ENCODE peak calls at places on chromosomes 2 and 18, in five cellular contexts. One of them, this sample, is unnamed.

GRCh38 chr2:88896971-88897370 is 205.5 kb downstream of the RPIA start:
- DNase-seq in kidney: no peak
- DNase-seq in GM23338: no peak
- DNase-seq in activated B cell treated with CpG ODN at 0.5 μM for 24 hours: no peak
- DNase-seq in hepatocyte: no peak
- DNase-seq in this sample: no peak

GRCh38 chr2:20621366-20622295 is 29.3 kb downstream of the HS1BP3 start:
- DNase-seq in activated B cell treated with CpG ODN at 0.5 μM for 24 hours: no peak
- DNase-seq in kidney: peak; percentile 59
- DNase-seq in GM23338: no peak
- DNase-seq in hepatocyte: no peak
- DNase-seq in this sample: no peak

GRCh38 chr2:120368086-120368485 is 22.1 kb downstream of the INHBB start:
- DNase-seq in GM23338: no peak
- DNase-seq in hepatocyte: no peak
- DNase-seq in activated B cell treated with CpG ODN at 0.5 μM for 24 hours: no peak
- DNase-seq in kidney: peak; percentile 33
- DNase-seq in this sample: no peak

GRCh38 chr2:190563109-190563508 is 28.6 kb upstream of the NEMP2 start:
- DNase-seq in activated B cell treated with CpG ODN at 0.5 μM for 24 hours: no peak
- DNase-seq in GM23338: no peak
- DNase-seq in kidney: peak; percentile 69
- DNase-seq in hepatocyte: no peak
- DNase-seq in this sample: peak; percentile 51

GRCh38 chr2:229416116-229416694 is 145.1 kb upstream of the PID1 start:
- DNase-seq in kidney: peak; percentile 87
- DNase-seq in activated B cell treated with CpG ODN at 0.5 μM for 24 hours: no peak
- DNase-seq in GM23338: no peak
- DNase-seq in hepatocyte: no peak
- DNase-seq in this sample: no peak

GRCh38 chr2:113175101-113175628 is 1.4 kb downstream of the PSD4 start:
- DNase-seq in GM23338: no peak
- DNase-seq in activated B cell treated with CpG ODN at 0.5 μM for 24 hours: peak; percentile 53
- DNase-seq in kidney: peak; percentile 65
- DNase-seq in hepatocyte: no peak
- DNase-seq in this sample: peak; percentile 71

GRCh38 chr2:1605659-1606400 is 138.5 kb downstream of the PXDN start:
- DNase-seq in activated B cell treated with CpG ODN at 0.5 μM for 24 hours: no peak
- DNase-seq in hepatocyte: no peak
- DNase-seq in kidney: peak; percentile 59
- DNase-seq in GM23338: peak; percentile 86
- DNase-seq in this sample: no peak

GRCh38 chr2:112137516-112138142 is 556 bp upstream of the FBLN7 start:
- DNase-seq in GM23338: peak; percentile 27
- DNase-seq in activated B cell treated with CpG ODN at 0.5 μM for 24 hours: no peak
- DNase-seq in kidney: no peak
- DNase-seq in hepatocyte: no peak
- DNase-seq in this sample: no peak

GRCh38 chr2:128319773-128320608 is 1.3 kb upstream of the HS6ST1 start:
- DNase-seq in hepatocyte: no peak
- DNase-seq in activated B cell treated with CpG ODN at 0.5 μM for 24 hours: no peak
- DNase-seq in kidney: peak; percentile 80
- DNase-seq in GM23338: no peak
- DNase-seq in this sample: no peak

GRCh38 chr2:37365669-37366068 is 21.2 kb downstream of the QPCT start:
- DNase-seq in activated B cell treated with CpG ODN at 0.5 μM for 24 hours: no peak
- DNase-seq in GM23338: no peak
- DNase-seq in hepatocyte: no peak
- DNase-seq in kidney: no peak
- DNase-seq in this sample: no peak

GRCh38 chr2:161090401-161090800 is 69.8 kb upstream of the TANK start:
- DNase-seq in activated B cell treated with CpG ODN at 0.5 μM for 24 hours: no peak
- DNase-seq in hepatocyte: no peak
- DNase-seq in kidney: no peak
- DNase-seq in GM23338: no peak
- DNase-seq in this sample: no peak

GRCh38 chr2:240457223-240458043 is 22.0 kb downstream of the GPC1 start:
- DNase-seq in activated B cell treated with CpG ODN at 0.5 μM for 24 hours: no peak
- DNase-seq in hepatocyte: no peak
- DNase-seq in kidney: peak; percentile 79
- DNase-seq in GM23338: peak; percentile 85
- DNase-seq in this sample: no peak

GRCh38 chr18:67183398-67183797 is 333.1 kb downstream of the DSEL start:
- DNase-seq in hepatocyte: no peak
- DNase-seq in kidney: no peak
- DNase-seq in GM23338: peak; percentile 79
- DNase-seq in activated B cell treated with CpG ODN at 0.5 μM for 24 hours: no peak
- DNase-seq in this sample: no peak

GRCh38 chr2:127592761-127593227 is 53.2 kb upstream of the GPR17 start:
- DNase-seq in GM23338: no peak
- DNase-seq in hepatocyte: no peak
- DNase-seq in kidney: no peak
- DNase-seq in activated B cell treated with CpG ODN at 0.5 μM for 24 hours: no peak
- DNase-seq in this sample: no peak

GRCh38 chr18:22309191-22309590 is 108.5 kb downstream of the CTAGE1 start:
- DNase-seq in kidney: no peak
- DNase-seq in GM23338: no peak
- DNase-seq in hepatocyte: peak; percentile 18
- DNase-seq in activated B cell treated with CpG ODN at 0.5 μM for 24 hours: no peak
- DNase-seq in this sample: no peak

GRCh38 chr18:74459877-74460276 is 2.8 kb upstream of the DIPK1C start:
- DNase-seq in GM23338: peak; percentile 83
- DNase-seq in activated B cell treated with CpG ODN at 0.5 μM for 24 hours: no peak
- DNase-seq in hepatocyte: no peak
- DNase-seq in kidney: no peak
- DNase-seq in this sample: no peak

GRCh38 chr2:127058656-127059252 is 48.2 kb downstream of the BIN1 start:
- DNase-seq in hepatocyte: no peak
- DNase-seq in activated B cell treated with CpG ODN at 0.5 μM for 24 hours: no peak
- DNase-seq in GM23338: no peak
- DNase-seq in kidney: no peak
- DNase-seq in this sample: no peak

GRCh38 chr2:42100696-42101585 is 53.1 kb downstream of the PKDCC start:
- DNase-seq in hepatocyte: peak; percentile 76
- DNase-seq in activated B cell treated with CpG ODN at 0.5 μM for 24 hours: peak; percentile 61
- DNase-seq in GM23338: peak; percentile 78
- DNase-seq in kidney: peak; percentile 90
- DNase-seq in this sample: peak; percentile 72

GRCh38 chr2:149028891-149029290 is 9.6 kb upstream of the LYPD6B start:
- DNase-seq in hepatocyte: no peak
- DNase-seq in activated B cell treated with CpG ODN at 0.5 μM for 24 hours: no peak
- DNase-seq in GM23338: no peak
- DNase-seq in kidney: no peak
- DNase-seq in this sample: no peak

GRCh38 chr2:217932661-217933325 is 70.0 kb downstream of the TNS1 start:
- DNase-seq in activated B cell treated with CpG ODN at 0.5 μM for 24 hours: no peak
- DNase-seq in kidney: peak; percentile 66
- DNase-seq in GM23338: peak; percentile 39
- DNase-seq in hepatocyte: no peak
- DNase-seq in this sample: no peak

GRCh38 chr2:239667431-239667985 is 266.7 kb upstream of the HDAC4 start:
- DNase-seq in GM23338: no peak
- DNase-seq in hepatocyte: no peak
- DNase-seq in activated B cell treated with CpG ODN at 0.5 μM for 24 hours: no peak
- DNase-seq in kidney: no peak
- DNase-seq in this sample: no peak

GRCh38 chr2:120391905-120392665 is 46.1 kb downstream of the INHBB start:
- DNase-seq in GM23338: no peak
- DNase-seq in activated B cell treated with CpG ODN at 0.5 μM for 24 hours: no peak
- DNase-seq in kidney: peak; percentile 44
- DNase-seq in hepatocyte: no peak
- DNase-seq in this sample: no peak

GRCh38 chr2:20675701-20676352 is 8.9 kb downstream of the GDF7 start:
- DNase-seq in hepatocyte: peak; percentile 80
- DNase-seq in kidney: peak; percentile 88
- DNase-seq in activated B cell treated with CpG ODN at 0.5 μM for 24 hours: peak; percentile 51
- DNase-seq in GM23338: peak; percentile 50
- DNase-seq in this sample: peak; percentile 70

GRCh38 chr2:29987141-29987540 is 65.8 kb upstream of the ALK start:
- DNase-seq in GM23338: no peak
- DNase-seq in kidney: no peak
- DNase-seq in activated B cell treated with CpG ODN at 0.5 μM for 24 hours: no peak
- DNase-seq in hepatocyte: no peak
- DNase-seq in this sample: no peak

GRCh38 chr2:113791697-113792590 is 35.5 kb upstream of the SLC35F5 start:
- DNase-seq in GM23338: no peak
- DNase-seq in kidney: no peak
- DNase-seq in activated B cell treated with CpG ODN at 0.5 μM for 24 hours: no peak
- DNase-seq in hepatocyte: no peak
- DNase-seq in this sample: peak; percentile 16

GRCh38 chr2:190158798-190159434 is 96.4 kb upstream of the MSTN start:
- DNase-seq in kidney: no peak
- DNase-seq in activated B cell treated with CpG ODN at 0.5 μM for 24 hours: no peak
- DNase-seq in hepatocyte: no peak
- DNase-seq in GM23338: peak; percentile 36
- DNase-seq in this sample: no peak

GRCh38 chr18:70523798-70524182 is 234.9 kb downstream of the SOCS6 start:
- DNase-seq in kidney: no peak
- DNase-seq in GM23338: no peak
- DNase-seq in hepatocyte: no peak
- DNase-seq in activated B cell treated with CpG ODN at 0.5 μM for 24 hours: no peak
- DNase-seq in this sample: no peak

GRCh38 chr18:26925313-26925712 is 59.8 kb upstream of the AQP4 start:
- DNase-seq in activated B cell treated with CpG ODN at 0.5 μM for 24 hours: no peak
- DNase-seq in kidney: no peak
- DNase-seq in GM23338: no peak
- DNase-seq in hepatocyte: no peak
- DNase-seq in this sample: no peak

GRCh38 chr18:58526425-58527115 is 102.3 kb downstream of the ALPK2 start:
- DNase-seq in kidney: no peak
- DNase-seq in hepatocyte: peak; percentile 39
- DNase-seq in activated B cell treated with CpG ODN at 0.5 μM for 24 hours: no peak
- DNase-seq in GM23338: no peak
- DNase-seq in this sample: no peak

GRCh38 chr2:76870011-76870410 is 652.2 kb downstream of the LRRTM4 start:
- DNase-seq in activated B cell treated with CpG ODN at 0.5 μM for 24 hours: no peak
- DNase-seq in kidney: no peak
- DNase-seq in GM23338: peak; percentile 47
- DNase-seq in hepatocyte: peak; percentile 14
- DNase-seq in this sample: no peak

GRCh38 chr2:43225093-43225787 is 1.2 kb downstream of the ZFP36L2 start:
- DNase-seq in GM23338: peak; percentile 60
- DNase-seq in hepatocyte: peak; percentile 70
- DNase-seq in kidney: peak; percentile 90
- DNase-seq in activated B cell treated with CpG ODN at 0.5 μM for 24 hours: peak; percentile 67
- DNase-seq in this sample: peak; percentile 76

GRCh38 chr2:28011322-28011737 is 120.8 kb downstream of the BABAM2 start:
- DNase-seq in activated B cell treated with CpG ODN at 0.5 μM for 24 hours: no peak
- DNase-seq in kidney: no peak
- DNase-seq in GM23338: no peak
- DNase-seq in hepatocyte: peak; percentile 8
- DNase-seq in this sample: no peak

GRCh38 chr18:41982942-41983660 is 28.1 kb downstream of the PIK3C3 start:
- DNase-seq in hepatocyte: no peak
- DNase-seq in GM23338: no peak
- DNase-seq in kidney: no peak
- DNase-seq in activated B cell treated with CpG ODN at 0.5 μM for 24 hours: no peak
- DNase-seq in this sample: peak; percentile 13

GRCh38 chr18:50240083-50240563 is 26.2 kb downstream of the CFAP53 start:
- DNase-seq in activated B cell treated with CpG ODN at 0.5 μM for 24 hours: no peak
- DNase-seq in GM23338: no peak
- DNase-seq in hepatocyte: peak; percentile 8
- DNase-seq in kidney: no peak
- DNase-seq in this sample: no peak

DNA sequence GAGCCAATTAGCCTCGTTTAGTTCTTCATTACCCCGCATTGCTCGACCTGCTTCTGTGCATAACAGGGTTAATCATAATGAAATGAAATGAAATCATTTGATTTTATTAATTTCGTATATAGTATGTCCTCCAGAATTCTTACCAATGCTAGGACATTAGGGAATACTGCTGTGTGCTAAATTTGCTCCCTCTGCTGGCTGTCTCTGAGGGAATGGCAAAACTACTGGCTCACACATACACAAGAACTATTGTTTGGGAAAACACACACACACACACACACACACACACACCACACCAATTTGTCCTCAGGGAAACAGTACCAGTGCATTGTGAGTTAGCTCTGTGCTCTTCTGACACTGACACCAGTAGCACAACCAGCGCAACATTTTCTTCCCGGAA is 273.3 kb upstream of the TCF4 start:
- DNase-seq in kidney: no peak
- DNase-seq in GM23338: peak; percentile 52
- DNase-seq in hepatocyte: peak; percentile 15
- DNase-seq in activated B cell treated with CpG ODN at 0.5 μM for 24 hours: no peak
- DNase-seq in this sample: no peak
- TF ChIP-seq CTCF in kidney: no peak
- TF ChIP-seq CTCF in GM23338: peak; percentile 80
- TF ChIP-seq CTCF in hepatocyte: peak; percentile 51
- TF ChIP-seq CTCF in activated B cell treated with CpG ODN at 0.5 μM for 24 hours: no peak
- TF ChIP-seq CTCF in this sample: peak; percentile 21

DNA sequence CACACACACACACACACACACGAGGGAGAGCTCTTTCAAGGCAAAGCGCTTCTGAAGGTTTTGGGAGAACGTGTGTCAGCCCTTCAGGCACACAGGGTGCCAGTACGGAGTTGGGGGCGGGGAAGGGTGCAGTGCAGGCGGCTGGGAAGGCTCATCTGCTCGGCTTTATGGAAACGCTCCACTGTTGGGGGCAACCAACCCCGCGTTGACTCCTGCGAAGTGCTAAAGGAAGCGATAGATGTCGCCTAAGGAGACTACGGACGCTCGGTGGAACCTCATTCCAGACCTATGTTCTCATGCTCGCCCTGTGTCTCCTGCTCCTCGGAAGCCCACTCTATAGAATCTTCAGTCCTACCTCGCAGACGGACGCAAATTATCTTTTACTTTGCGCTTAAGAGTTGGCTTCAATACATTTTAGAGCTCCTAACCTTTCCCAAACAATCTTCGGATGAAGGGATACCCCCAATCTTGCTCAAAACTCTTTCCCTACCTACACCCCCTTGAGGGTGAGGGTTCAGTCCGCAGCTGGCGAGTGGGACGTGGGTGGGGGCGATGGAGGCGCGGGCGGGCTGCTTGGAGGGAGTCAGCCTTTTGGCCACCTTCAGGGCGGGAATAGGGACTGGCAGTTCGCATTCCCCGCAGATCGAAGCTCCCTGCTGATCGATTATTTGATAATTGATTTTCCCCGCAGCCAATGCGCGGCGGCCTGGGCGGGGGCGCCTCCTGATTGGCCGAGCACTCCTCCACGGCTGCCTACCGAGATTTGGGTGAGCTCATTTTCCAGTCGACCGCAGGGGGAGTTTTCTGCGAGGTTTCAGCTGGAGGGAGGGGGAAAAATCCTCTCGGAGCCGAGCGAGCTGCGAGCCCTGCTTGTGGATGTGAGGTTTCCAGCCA is 1.9 kb upstream of the MEIS1 start:
- DNase-seq in kidney: peak; percentile 95
- DNase-seq in GM23338: peak; percentile 95
- DNase-seq in hepatocyte: peak; percentile 95
- DNase-seq in activated B cell treated with CpG ODN at 0.5 μM for 24 hours: no peak
- DNase-seq in this sample: peak; percentile 39
- TF ChIP-seq CTCF in kidney: peak; percentile 3
- TF ChIP-seq CTCF in GM23338: no peak
- TF ChIP-seq CTCF in hepatocyte: no peak
- TF ChIP-seq CTCF in activated B cell treated with CpG ODN at 0.5 μM for 24 hours: no peak
- TF ChIP-seq CTCF in this sample: no peak

GRCh38 chr18:7666195-7666776 is 99.2 kb downstream of the PTPRM start:
- DNase-seq in kidney: no peak
- DNase-seq in GM23338: peak; percentile 47
- DNase-seq in activated B cell treated with CpG ODN at 0.5 μM for 24 hours: no peak
- DNase-seq in hepatocyte: no peak
- DNase-seq in this sample: no peak
- TF ChIP-seq CTCF in kidney: no peak
- TF ChIP-seq CTCF in GM23338: peak; percentile 39
- TF ChIP-seq CTCF in activated B cell treated with CpG ODN at 0.5 μM for 24 hours: no peak
- TF ChIP-seq CTCF in hepatocyte: no peak
- TF ChIP-seq CTCF in this sample: no peak

GRCh38 chr2:56009758-56010534 is 86.4 kb upstream of the EFEMP1 start:
- DNase-seq in GM23338: peak; percentile 49
- DNase-seq in hepatocyte: peak; percentile 46
- DNase-seq in activated B cell treated with CpG ODN at 0.5 μM for 24 hours: no peak
- DNase-seq in kidney: no peak
- DNase-seq in this sample: no peak
- TF ChIP-seq CTCF in GM23338: peak; percentile 78
- TF ChIP-seq CTCF in hepatocyte: peak; percentile 81
- TF ChIP-seq CTCF in activated B cell treated with CpG ODN at 0.5 μM for 24 hours: no peak
- TF ChIP-seq CTCF in kidney: peak; percentile 49
- TF ChIP-seq CTCF in this sample: peak; percentile 47

This sample was measured in GM06990.